ENCODE peak calls at places on chromosomes 1 and 21, in five cellular contexts. W is CD4-positive, alpha-beta T cell; G is activated gamma-delta T cell treated with Interleukin-2 at 50 U/mL for 16 hours; R is stromal cell of bone marrow; P is A172. J is an unnamed sample.

GRCh38 chr1:117181630-117182041 is 29.1 kb downstream of the VTCN1 start:
- DNase-seq in G (no peak), W (no peak), P (no peak), R (no peak), J (no peak)

GRCh38 chr21:15688016-15688415 is 41.8 kb upstream of the USP25 start:
- DNase-seq in P (no peak), W (no peak), G (no peak), R (no peak), J (no peak)

GRCh38 chr1:11364170-11364569 is 91.2 kb downstream of the UBIAD1 start:
- DNase-seq in R (no peak), W (no peak), P (no peak), G (no peak), J (no peak)

GRCh38 chr1:13624526-13624925 is 40.9 kb downstream of the PDPN start:
- DNase-seq in W (no peak), G (no peak), P (no peak), R (no peak), J (no peak)

GRCh38 chr1:109783436-109783835 is 19.7 kb upstream of the EPS8L3 start:
- DNase-seq in W (no peak), P (peak; percentile 91), G (no peak), R (peak; percentile 39), J (no peak)

GRCh38 chr1:54481201-54481884 is 66.7 kb upstream of the ACOT11 start:
- DNase-seq in R (no peak), G (no peak), W (no peak), P (no peak), J (peak; percentile 71)

GRCh38 chr1:220487297-220487820 is 40.6 kb upstream of the MARK1 start:
- DNase-seq in G (no peak), R (peak; percentile 33), W (no peak), P (peak; percentile 70), J (peak; percentile 81)

GRCh38 chr1:208237241-208237640 is 6.9 kb downstream of the PLXNA2 start:
- DNase-seq in R (no peak), P (no peak), G (no peak), W (no peak), J (no peak)

GRCh38 chr1:16093611-16094010 is 20.2 kb upstream of the FAM131C start:
- DNase-seq in W (no peak), R (no peak), G (no peak), P (no peak), J (no peak)

GRCh38 chr1:234768569-234769283 is 158.7 kb upstream of the IRF2BP2 start:
- DNase-seq in G (peak; percentile 38), P (no peak), W (peak; percentile 30), R (no peak), J (peak; percentile 64)

GRCh38 chr1:227734858-227735780 is at the start of the genes JMJD4 and SNAP47:
- DNase-seq in W (peak; percentile 86), P (peak; percentile 88), R (peak; percentile 74), G (peak; percentile 90), J (peak; percentile 94)

GRCh38 chr1:11977625-11978024 is 2.6 kb upstream of the MFN2 start:
- DNase-seq in G (no peak), P (no peak), R (no peak), W (no peak), J (no peak)

GRCh38 chr21:35904995-35905972 is 155.0 kb downstream of the SETD4 start:
- DNase-seq in G (no peak), R (no peak), W (no peak), P (no peak), J (no peak)

GRCh38 chr1:221611930-221612777 is 129.7 kb downstream of the DUSP10 start:
- DNase-seq in R (peak; percentile 87), G (no peak), W (no peak), P (peak; percentile 94), J (no peak)

GRCh38 chr1:175839678-175840669 is 96.6 kb upstream of the TNR start:
- DNase-seq in P (peak; percentile 34), W (no peak), R (no peak), G (no peak), J (peak; percentile 71)

GRCh38 chr1:16321176-16321867 is 31.0 kb downstream of the FBXO42 start:
- DNase-seq in G (no peak), W (no peak), P (no peak), R (peak; percentile 58), J (no peak)

GRCh38 chr1:2234762-2235113 is 6.6 kb downstream of the SKI start:
- DNase-seq in R (no peak), G (peak; percentile 53), W (peak; percentile 27), P (no peak), J (peak; percentile 80)

GRCh38 chr1:203638076-203638475 is 11.4 kb downstream of the ATP2B4 start:
- DNase-seq in G (no peak), R (no peak), W (no peak), P (no peak), J (no peak)

GRCh38 chr1:150995896-150996295 is 10.8 kb downstream of the MINDY1 start:
- DNase-seq in R (no peak), G (no peak), W (no peak), P (no peak), J (no peak)

GRCh38 chr1:65002508-65003315 is 36.4 kb upstream of the JAK1 start:
- DNase-seq in W (peak; percentile 85), G (peak; percentile 67), P (peak; percentile 5), R (peak; percentile 82), J (peak; percentile 84)

GRCh38 chr1:104488296-104489015 is 738.8 kb downstream of the AMY1C start:
- DNase-seq in W (no peak), G (no peak), P (no peak), R (no peak), J (no peak)

GRCh38 chr1:46183119-46183842 is 7.0 kb upstream of the P3R3URF start:
- DNase-seq in G (no peak), W (no peak), R (peak; percentile 97), P (peak; percentile 99), J (no peak)

GRCh38 chr1:9942399-9942938 is 722 bp downstream of the LZIC start:
- DNase-seq in R (peak; percentile 48), W (no peak), G (peak; percentile 6), P (peak; percentile 50), J (peak; percentile 74)

GRCh38 chr1:30194741-30195423 is 528.5 kb downstream of the MATN1 start:
- DNase-seq in W (no peak), G (no peak), R (no peak), P (no peak), J (no peak)

GRCh38 chr1:150389650-150390049 is 25.7 kb downstream of the RPRD2 start:
- DNase-seq in G (no peak), P (no peak), R (no peak), W (no peak), J (no peak)

GRCh38 chr1:81717230-81717629 is 83.5 kb upstream of the ADGRL2 start:
- DNase-seq in W (no peak), R (peak; percentile 84), G (no peak), P (no peak), J (no peak)

GRCh38 chr21:33884361-33885157 is 31.0 kb downstream of the ATP5PO start:
- DNase-seq in G (no peak), R (peak; percentile 44), P (no peak), W (no peak), J (no peak)

GRCh38 chr1:208004851-208005250 is 93.9 kb upstream of the CD34 start:
- DNase-seq in W (no peak), G (no peak), P (no peak), R (peak; percentile 67), J (no peak)

GRCh38 chr1:167981933-167982332 is 45.1 kb upstream of the MPC2 start:
- DNase-seq in P (no peak), G (no peak), W (no peak), R (no peak), J (no peak)

GRCh38 chr1:20174937-20175666 is 10.8 kb upstream of the UBXN10 start:
- DNase-seq in R (no peak), G (no peak), W (no peak), P (no peak), J (no peak)

GRCh38 chr21:27536319-27536718 is 569.4 kb upstream of the ADAMTS5 start:
- DNase-seq in W (no peak), P (no peak), G (no peak), R (peak; percentile 33), J (no peak)